ENCODE peak calls at places on chromosomes 2 and 18, in seven cellular contexts. R is body of pancreas, A is adrenal gland, S is kidney epithelial cell, F is Peyer's patch, C is tibial artery, W is heart right ventricle. G is an unnamed sample.

GRCh38 chr2:234322766-234323465 is 174.0 kb downstream of the ARL4C start:
- DNase-seq in R (no peak), A (no peak), S (no peak), F (no peak), C (no peak), W (no peak), G (no peak)

GRCh38 chr2:108975613-108976435 is 13.2 kb downstream of the EDAR start:
- DNase-seq in R (no peak), A (no peak), S (no peak), F (no peak), C (no peak), W (no peak), G (no peak)

GRCh38 chr2:34241905-34242740 is 643.0 kb upstream of the FAM98A start:
- DNase-seq in R (peak), A (no peak), S (peak), F (no peak), C (no peak), W (no peak), G (no peak)

GRCh38 chr2:238143239-238143951 is 4.9 kb downstream of the KLHL30 start:
- DNase-seq in R (no peak), A (no peak), S (peak), F (no peak), C (peak), W (no peak), G (no peak)

GRCh38 chr2:228731517-228731916 is 539.6 kb downstream of the PID1 start:
- DNase-seq in R (no peak), A (no peak), S (peak), F (no peak), C (peak), W (no peak), G (peak)

GRCh38 chr2:65351234-65351947 is 81.0 kb downstream of the SPRED2 start:
- DNase-seq in R (no peak), A (no peak), S (no peak), F (no peak), C (peak), W (no peak), G (no peak)

GRCh38 chr2:121558329-121558728 is 27.6 kb downstream of the RNU4ATAC start:
- DNase-seq in R (no peak), A (no peak), S (no peak), F (no peak), C (no peak), W (no peak), G (no peak)

GRCh38 chr2:75582840-75583239 is 22.1 kb upstream of the EVA1A start:
- DNase-seq in R (no peak), A (no peak), S (no peak), F (no peak), C (no peak), W (no peak), G (no peak)

GRCh38 chr2:56448403-56448998 is 264.7 kb downstream of the CCDC85A start:
- DNase-seq in R (no peak), A (no peak), S (peak), F (no peak), C (no peak), W (no peak), G (peak)

GRCh38 chr2:170587937-170588336 is 127.2 kb upstream of the SP5 start:
- DNase-seq in R (no peak), A (no peak), S (no peak), F (no peak), C (no peak), W (no peak), G (no peak)

GRCh38 chr2:225091336-225091735 is 49.1 kb upstream of the DOCK10 start:
- DNase-seq in R (no peak), A (no peak), S (peak), F (no peak), C (no peak), W (no peak), G (no peak)

GRCh38 chr18:48407358-48407757 is 1.8 kb downstream of the ZBTB7C start:
- DNase-seq in R (no peak), A (peak), S (no peak), F (no peak), C (no peak), W (no peak), G (no peak)

GRCh38 chr2:95374916-95375471 is 27.5 kb upstream of the FAHD2A start:
- DNase-seq in R (no peak), A (peak), S (no peak), F (no peak), C (peak), W (no peak), G (no peak)

GRCh38 chr2:188675391-188676011 is 298.7 kb upstream of the COL3A1 start:
- DNase-seq in R (no peak), A (no peak), S (no peak), F (no peak), C (no peak), W (no peak), G (no peak)

GRCh38 chr2:44120428-44120827 is 48.2 kb upstream of the PPM1B start:
- DNase-seq in R (no peak), A (no peak), S (peak), F (no peak), C (no peak), W (no peak), G (no peak)

GRCh38 chr2:109129921-109130725 is 1.1 kb downstream of the SH3RF3 start:
- DNase-seq in R (no peak), A (peak), S (no peak), F (no peak), C (peak), W (peak), G (no peak)

GRCh38 chr2:160390544-160391258 is 102.9 kb downstream of the RBMS1 start:
- DNase-seq in R (no peak), A (no peak), S (no peak), F (no peak), C (no peak), W (no peak), G (no peak)

GRCh38 chr2:118013221-118013723 is 598 bp downstream of the CCDC93 start:
- DNase-seq in R (peak), A (peak), S (no peak), F (peak), C (peak), W (peak), G (no peak)

GRCh38 chr2:168456526-168457176 is 579 bp downstream of the CERS6 start:
- DNase-seq in R (peak), A (peak), S (no peak), F (peak), C (no peak), W (peak), G (no peak)

GRCh38 chr2:29293830-29294438 is 178.7 kb downstream of the CLIP4 start:
- DNase-seq in R (peak), A (peak), S (no peak), F (no peak), C (no peak), W (no peak), G (no peak)

GRCh38 chr2:160289803-160290202 is 89.7 kb upstream of the ITGB6 start:
- DNase-seq in R (no peak), A (no peak), S (no peak), F (no peak), C (no peak), W (no peak), G (no peak)

GRCh38 chr2:118761791-118762190 is 85.7 kb downstream of the EN1 start:
- DNase-seq in R (no peak), A (no peak), S (no peak), F (no peak), C (no peak), W (no peak), G (no peak)

GRCh38 chr2:158953926-158954763 is 14.3 kb upstream of the TANC1 start:
- DNase-seq in R (peak), A (peak), S (peak), F (peak), C (peak), W (peak), G (peak)

GRCh38 chr2:239978381-239978780 is 46.8 kb downstream of the NDUFA10 start:
- DNase-seq in R (no peak), A (no peak), S (no peak), F (no peak), C (no peak), W (no peak), G (no peak)

GRCh38 chr2:206805922-206806607 is 40.7 kb downstream of the FASTKD2 start:
- DNase-seq in R (no peak), A (no peak), S (no peak), F (no peak), C (no peak), W (no peak), G (no peak)

GRCh38 chr2:166180951-166181812 is 53.4 kb upstream of the SCN1A start:
- DNase-seq in R (peak), A (peak), S (no peak), F (peak), C (peak), W (peak), G (no peak)

GRCh38 chr18:12046751-12047335 is 46.8 kb upstream of the ANKRD62 start:
- DNase-seq in R (no peak), A (no peak), S (no peak), F (peak), C (no peak), W (no peak), G (no peak)

GRCh38 chr18:22912835-22913234 is 20.3 kb upstream of the RBBP8 start:
- DNase-seq in R (no peak), A (no peak), S (peak), F (no peak), C (no peak), W (no peak), G (peak)

GRCh38 chr2:96694816-96695455 is 44.9 kb downstream of the LMAN2L start:
- DNase-seq in R (no peak), A (no peak), S (no peak), F (no peak), C (no peak), W (no peak), G (no peak)

DNA sequence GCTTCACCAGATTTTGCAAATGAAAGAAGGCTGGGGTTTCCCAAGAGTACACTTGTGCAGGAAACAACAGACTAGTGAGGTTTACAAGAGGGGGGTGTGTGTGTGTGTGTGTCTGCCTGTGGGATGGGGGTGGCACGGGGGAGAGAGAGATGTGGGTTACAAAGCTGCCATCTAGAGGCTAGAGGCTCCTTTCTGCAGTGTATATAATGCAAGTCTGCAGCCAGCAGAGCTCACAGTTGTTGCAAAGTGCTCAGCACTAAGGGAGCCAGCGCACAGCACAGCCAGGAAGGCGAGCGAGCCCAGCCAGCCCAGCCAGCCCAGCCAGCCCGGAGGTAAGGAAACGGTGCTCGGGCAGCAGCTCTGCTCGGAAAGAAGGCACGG is at the start of gene ACKR3:
- DNase-seq in R (peak), A (peak), S (peak), F (peak), C (peak), W (peak), G (peak)
- H3K4me3 ChIP-seq in R (no peak), A (no peak), S (no peak), F (peak), C (peak), W (peak), G (peak)

DNA sequence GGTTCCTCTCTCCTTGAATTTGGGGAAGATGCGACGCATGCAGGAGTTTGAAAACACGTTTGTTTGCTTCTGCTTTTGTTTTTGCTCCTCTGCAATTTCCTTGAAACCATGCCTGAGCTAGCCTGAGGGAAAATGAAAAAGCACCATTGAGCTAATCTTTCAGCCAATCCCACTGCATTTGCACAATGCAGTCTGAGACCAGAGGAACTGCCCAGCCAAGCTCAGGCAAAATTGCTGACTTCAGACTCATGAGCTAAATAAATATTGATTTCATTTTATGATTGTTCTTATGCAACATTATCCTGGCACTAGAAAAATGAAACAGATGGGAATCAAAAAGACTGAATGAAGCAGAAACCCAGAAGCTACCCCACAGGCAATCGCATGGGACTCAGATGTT is 37.0 kb downstream of the TPRKB start:
- DNase-seq in R (peak), A (peak), S (no peak), F (no peak), C (no peak), W (no peak), G (no peak)
- H3K4me3 ChIP-seq in R (no peak), A (no peak), S (no peak), F (no peak), C (no peak), W (no peak), G (no peak)

DNA sequence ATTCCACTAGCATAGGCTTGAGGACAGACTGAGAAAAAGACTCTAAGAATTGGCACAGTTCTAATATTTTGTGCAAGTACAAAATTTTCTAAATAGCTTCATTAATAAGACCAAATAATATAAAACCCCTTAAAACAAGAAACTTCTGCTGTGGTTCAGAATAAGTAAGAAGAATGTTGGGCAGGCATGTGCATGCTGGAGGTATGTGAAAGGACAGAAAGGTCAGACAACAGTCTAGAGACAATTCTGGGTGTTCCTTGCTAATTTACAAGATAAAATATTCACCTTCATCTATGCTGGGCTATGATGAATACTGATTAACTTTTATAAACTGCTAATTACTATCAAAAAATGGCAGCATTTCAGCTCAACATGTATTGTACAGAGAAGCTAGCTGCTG is 14.9 kb downstream of the CEBPZOS start:
- DNase-seq in R (no peak), A (no peak), S (no peak), F (no peak), C (no peak), W (no peak), G (no peak)
- H3K4me3 ChIP-seq in R (no peak), A (no peak), S (no peak), F (no peak), C (no peak), W (no peak), G (no peak)

GRCh38 chr2:9205481-9205880 is 1.1 kb upstream of the ASAP2 start:
- DNase-seq in R (no peak), A (no peak), S (no peak), F (no peak), C (no peak), W (no peak), G (no peak)
- H3K4me3 ChIP-seq in R (no peak), A (no peak), S (peak), F (no peak), C (peak), W (no peak), G (peak)

GRCh38 chr18:36448384-36449290 is 151.1 kb downstream of the FHOD3 start:
- DNase-seq in R (no peak), A (no peak), S (no peak), F (no peak), C (no peak), W (no peak), G (no peak)
- H3K4me3 ChIP-seq in R (no peak), A (no peak), S (no peak), F (no peak), C (no peak), W (no peak), G (no peak)

GRCh38 chr2:231410293-231411004 is 14.9 kb downstream of the B3GNT7 start:
- DNase-seq in R (no peak), A (no peak), S (no peak), F (no peak), C (no peak), W (no peak), G (no peak)
- H3K4me3 ChIP-seq in R (no peak), A (no peak), S (no peak), F (no peak), C (no peak), W (no peak), G (no peak)

GRCh38 chr2:3298201-3298600 is 79.4 kb downstream of the EIPR1 start:
- DNase-seq in R (no peak), A (peak), S (no peak), F (no peak), C (no peak), W (no peak), G (no peak)
- H3K4me3 ChIP-seq in R (no peak), A (no peak), S (no peak), F (no peak), C (no peak), W (no peak), G (no peak)

GRCh38 chr2:36695746-36696415 is 626 bp upstream of the VIT start:
- DNase-seq in R (no peak), A (no peak), S (no peak), F (no peak), C (no peak), W (no peak), G (no peak)
- H3K4me3 ChIP-seq in R (no peak), A (no peak), S (no peak), F (no peak), C (no peak), W (no peak), G (no peak)